ENCODE peak calls at places on chromosomes 13 and 19, in five cellular contexts. H is fibroblast of mammary gland, X is ascending aorta, J is Caco-2, G is bronchial epithelial cell. D is an unnamed sample.

GRCh38 chr13:50344717-50345116 is 329.5 kb downstream of the KCNRG start:
- DNase-seq in H (no peak), J (no peak), X (no peak), G (peak), D (no peak)

GRCh38 chr19:18889949-18890745 is 5.8 kb downstream of the CERS1 start:
- DNase-seq in H (no peak), J (no peak), G (no peak), X (no peak), D (no peak)

GRCh38 chr19:9917322-9917721 is 19.0 kb downstream of the OLFM2 start:
- DNase-seq in X (no peak), G (peak), J (peak), H (peak), D (no peak)

GRCh38 chr13:74210693-74211393 is 76.6 kb upstream of the KLF12 start:
- DNase-seq in H (peak), X (peak), G (peak), J (no peak), D (no peak)

GRCh38 chr19:18682807-18683108 is 722 bp upstream of the CRTC1 start:
- DNase-seq in X (no peak), J (no peak), G (no peak), H (no peak), D (no peak)

GRCh38 chr19:4976412-4977298 is 7.7 kb downstream of the KDM4B start:
- DNase-seq in H (peak), X (peak), J (no peak), G (peak), D (peak)

GRCh38 chr19:33690461-33691427 is 69.0 kb downstream of the CHST8 start:
- DNase-seq in G (no peak), J (no peak), X (no peak), H (no peak), D (no peak)

GRCh38 chr13:22080832-22081231 is 410.0 kb downstream of the FGF9 start:
- DNase-seq in G (no peak), J (no peak), X (no peak), H (no peak), D (no peak)

GRCh38 chr19:19083413-19084178 is 19.8 kb downstream of the SLC25A42 start:
- DNase-seq in X (no peak), H (no peak), J (no peak), G (no peak), D (no peak)

GRCh38 chr19:45473366-45474190 is 5.8 kb downstream of the FOSB start:
- DNase-seq in G (no peak), H (no peak), J (no peak), X (no peak), D (no peak)

GRCh38 chr13:25859528-25859927 is 192.3 kb downstream of the SHISA2 start:
- DNase-seq in J (no peak), X (no peak), H (no peak), G (no peak), D (no peak)

GRCh38 chr13:94419304-94419943 is 60.1 kb downstream of the DCT start:
- DNase-seq in X (no peak), G (peak), H (peak), J (no peak), D (no peak)

DNA sequence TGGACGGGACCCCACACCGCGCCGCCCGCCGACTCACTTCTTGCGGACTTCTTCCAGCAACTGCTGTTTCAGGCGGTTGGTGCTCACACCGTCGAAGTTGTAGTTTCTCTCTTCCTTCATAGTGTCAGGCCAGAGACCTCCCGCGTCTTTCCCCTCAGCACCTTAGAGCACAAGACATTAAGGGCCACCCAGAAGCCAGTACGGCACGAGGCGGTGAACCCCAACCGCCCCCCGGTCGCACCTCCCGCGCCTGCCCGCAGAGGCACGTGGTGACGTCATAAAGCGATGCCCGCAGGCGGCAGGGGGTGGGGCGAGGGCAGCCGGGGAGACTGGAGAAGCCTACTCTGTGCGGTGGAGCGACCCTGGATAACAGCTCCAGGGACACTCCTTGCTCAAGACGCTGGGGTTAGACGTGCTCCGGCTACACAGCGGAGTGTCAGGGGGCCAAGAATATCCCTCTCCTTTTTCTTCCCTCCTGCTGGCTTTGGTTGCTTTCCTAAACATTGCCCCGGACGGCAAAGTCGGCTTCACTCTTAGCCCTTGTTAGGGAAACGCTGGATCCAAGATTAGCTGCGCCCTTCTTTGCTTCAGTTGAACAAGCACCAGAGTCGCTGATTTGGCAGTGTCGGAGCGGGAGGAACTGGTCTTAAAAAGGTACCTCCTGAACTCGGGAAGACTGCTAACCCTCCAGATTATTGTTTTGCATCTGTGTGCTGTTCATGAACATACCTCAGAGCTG is at the start of gene CCDC169:
- DNase-seq in H (peak), J (peak), G (peak), X (no peak), D (no peak)
- H3K4me3 ChIP-seq in H (peak), J (no peak), G (peak), X (peak), D (no peak)

GRCh38 chr13:28609936-28610335 is 49.0 kb upstream of the POMP start:
- DNase-seq in G (no peak), J (no peak), H (peak), X (no peak), D (no peak)

GRCh38 chr13:28613562-28613961 is 45.4 kb upstream of the POMP start:
- DNase-seq in J (peak), G (peak), H (no peak), X (no peak), D (no peak)

GRCh38 chr13:28611654-28612131 is 47.2 kb upstream of the POMP start:
- DNase-seq in G (no peak), J (no peak), X (no peak), H (no peak), D (no peak)

GRCh38 chr13:28609381-28609780 is 49.5 kb upstream of the POMP start:
- DNase-seq in G (no peak), X (no peak), H (no peak), J (no peak), D (no peak)

DNA sequence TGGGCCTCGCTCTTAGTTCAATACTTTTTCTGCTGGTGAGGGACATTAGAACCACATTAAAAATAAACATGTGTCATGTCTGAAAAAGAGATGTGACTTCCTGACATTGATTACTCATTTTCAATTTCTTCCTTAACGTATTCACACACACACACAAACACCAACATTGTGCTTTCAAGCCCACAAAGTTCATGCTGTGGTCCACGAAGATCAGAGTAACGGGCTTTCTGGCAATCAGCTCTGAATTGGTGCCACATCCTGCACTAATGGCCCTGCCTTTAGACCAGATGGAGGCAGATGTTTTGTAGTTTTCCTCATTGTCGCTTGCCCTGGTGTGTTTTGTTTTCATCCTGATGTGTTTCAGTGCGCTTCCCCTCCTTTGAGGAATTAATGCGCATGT is 47.9 kb upstream of the POMP start:
- DNase-seq in H (no peak), G (no peak), J (no peak), X (no peak), D (no peak)
- TF ChIP-seq CTCF in H (no peak), G (no peak), J (no peak), X (no peak), D (no peak)

GRCh38 chr13:75763511-75763910 is 127.4 kb downstream of the LMO7 start:
- DNase-seq in X (no peak), G (peak), J (no peak), H (no peak), D (peak)
- H3K4me3 ChIP-seq in X (no peak), G (peak), J (peak), H (no peak), D (no peak)

GRCh38 chr13:30038884-30039283 is 188.5 kb upstream of the UBL3 start:
- DNase-seq in H (peak), G (no peak), X (no peak), J (no peak), D (no peak)
- TF ChIP-seq CTCF in H (peak), G (no peak), X (no peak), J (no peak), D (no peak)

GRCh38 chr19:850221-850978 is 1.7 kb upstream of the ELANE start:
- DNase-seq in H (peak), X (peak), G (no peak), J (peak), D (peak)
- H3K4me3 ChIP-seq in H (peak), X (no peak), G (no peak), J (no peak), D (no peak)

GRCh38 chr13:113220877-113221276 is 11.5 kb downstream of the CUL4A start:
- DNase-seq in H (peak), X (no peak), G (no peak), J (no peak), D (no peak)
- TF ChIP-seq CTCF in H (peak), X (no peak), G (no peak), J (no peak), D (no peak)

GRCh38 chr19:32675720-32676185 is at the start of gene RGS9BP:
- DNase-seq in J (peak), X (peak), H (peak), G (peak), D (no peak)

GRCh38 chr19:32676895-32677359 is 1.3 kb downstream of the RGS9BP start:
- DNase-seq in X (no peak), H (no peak), G (no peak), J (no peak), D (no peak)

GRCh38 chr19:32674959-32675719 is at the start of gene ANKRD27:
- DNase-seq in X (peak), G (peak), H (peak), J (peak), D (peak)

GRCh38 chr19:32676186-32676894 is 692 bp downstream of the RGS9BP start:
- DNase-seq in J (peak), G (no peak), H (no peak), X (no peak), D (no peak)

GRCh38 chr19:32677657-32678056 is 2.0 kb downstream of the RGS9BP start:
- DNase-seq in J (no peak), G (no peak), X (no peak), H (no peak), D (no peak)
- H3K4me3 ChIP-seq in J (no peak), G (no peak), X (no peak), H (no peak), D (no peak)

DNA sequence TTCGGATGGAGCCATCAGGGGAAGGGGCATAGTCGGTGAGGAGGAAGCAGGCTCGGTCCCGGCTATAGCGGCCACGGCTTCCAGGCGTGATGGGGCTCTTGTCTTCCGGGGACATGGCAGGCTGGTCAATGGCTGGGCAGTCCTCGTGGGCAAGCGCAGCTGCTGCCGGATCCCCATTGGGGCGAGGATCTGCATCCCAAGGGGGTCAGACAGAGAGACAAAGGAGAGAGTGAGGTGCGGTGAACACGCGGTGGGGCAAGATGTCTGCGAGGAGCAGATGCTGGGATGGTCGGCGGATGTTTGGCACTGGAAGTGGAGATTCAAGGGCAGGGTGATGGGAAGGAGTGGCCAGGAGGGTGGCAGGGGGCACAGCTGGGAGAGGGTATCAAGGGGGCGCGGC is 8.6 kb downstream of the KCNC3 start:
- DNase-seq in H (no peak), G (no peak), J (no peak), X (no peak), D (no peak)
- TF ChIP-seq CTCF in H (no peak), G (no peak), J (no peak), X (no peak), D (no peak)

GRCh38 chr19:35644987-35645679 is 3.0 kb upstream of the COX6B1 start:
- DNase-seq in X (peak), G (peak), H (peak), J (peak), D (no peak)
- H3K4me3 ChIP-seq in X (peak), G (peak), H (peak), J (peak), D (peak)

DNA sequence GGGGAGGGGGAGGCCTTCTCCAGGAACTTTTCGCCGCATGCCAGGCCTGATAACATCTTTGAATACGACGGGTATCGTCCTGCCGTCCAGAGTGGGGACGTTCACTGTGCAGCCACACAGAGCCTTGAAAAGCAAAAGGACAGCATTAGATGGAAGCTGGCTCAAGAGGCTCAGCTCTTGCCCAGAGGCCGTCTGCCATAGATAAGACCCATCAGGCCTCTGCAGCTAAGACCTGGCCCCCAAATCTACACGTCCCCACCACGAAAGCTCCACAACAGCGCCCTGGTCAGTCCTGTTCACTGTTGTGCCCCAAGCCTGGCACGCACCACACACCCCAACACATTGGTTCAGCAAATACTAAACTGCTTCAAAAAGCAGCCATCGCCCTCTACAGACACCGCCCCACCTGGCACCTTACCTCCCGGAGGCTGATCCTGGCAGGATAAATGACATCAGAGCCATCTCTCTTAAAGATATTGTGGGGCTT is 2.1 kb downstream of the DNAJB1 start:
- DNase-seq in J (no peak), X (no peak), G (no peak), H (no peak), D (no peak)
- TF ChIP-seq CTCF in J (no peak), X (no peak), G (peak), H (no peak), D (no peak)